ENCODE peak calls at places on chromosomes 7 and 10, in four cellular contexts. Z is H9, V is mesenchymal stem cell, K is IMR-90. J is an unnamed sample.

GRCh38 chr7:116704650-116705049 is 32.7 kb downstream of the MET start:
- DNase-seq in Z (no peak), K (no peak), V (no peak), J (no peak)

GRCh38 chr10:19993714-19994343 is 177.6 kb downstream of the PLXDC2 start:
- DNase-seq in Z (no peak), K (peak), V (peak), J (no peak)

GRCh38 chr10:19408924-19409323 is 360.3 kb downstream of the MALRD1 start:
- DNase-seq in K (no peak), V (no peak), Z (no peak), J (no peak)

GRCh38 chr10:94274142-94274787 is 88.5 kb downstream of the NOC3L start:
- DNase-seq in Z (no peak), V (no peak), K (no peak), J (no peak)

GRCh38 chr7:1723254-1723653 is 53.2 kb downstream of the ELFN1 start:
- DNase-seq in V (no peak), Z (no peak), K (no peak), J (no peak)

GRCh38 chr10:64090865-64091264 is 569.7 kb downstream of the REEP3 start:
- DNase-seq in Z (no peak), V (no peak), K (no peak), J (no peak)

GRCh38 chr7:2084331-2084730 is 148.4 kb downstream of the MAD1L1 start:
- DNase-seq in K (no peak), V (no peak), Z (no peak), J (no peak)

GRCh38 chr7:1359051-1359400 is 100.2 kb downstream of the MICALL2 start:
- DNase-seq in Z (no peak), V (no peak), K (no peak), J (no peak)

GRCh38 chr7:159031135-159031701 is 113.4 kb downstream of the VIPR2 start:
- DNase-seq in Z (peak), V (no peak), K (no peak), J (no peak)

GRCh38 chr7:47218378-47219176 is 363.3 kb downstream of the TNS3 start:
- DNase-seq in Z (no peak), K (no peak), V (no peak), J (no peak)

GRCh38 chr7:80136276-80137045 is 1.8 kb downstream of the GNAI1 start:
- DNase-seq in K (peak), Z (no peak), V (peak), J (no peak)

GRCh38 chr10:91700273-91700672 is 67.4 kb upstream of the PPP1R3C start:
- DNase-seq in V (no peak), K (no peak), Z (no peak), J (no peak)

GRCh38 chr7:128791121-128791967 is 424 bp upstream of the CCDC136 start:
- DNase-seq in K (peak), Z (peak), V (peak), J (peak)

GRCh38 chr7:83850037-83850619 is 201.2 kb upstream of the SEMA3E start:
- DNase-seq in Z (no peak), K (no peak), V (peak), J (peak)

GRCh38 chr7:40570218-40570617 is 435.4 kb downstream of the SUGCT start:
- DNase-seq in Z (peak), K (peak), V (peak), J (peak)

GRCh38 chr10:104146871-104147270 is 24.9 kb downstream of the SFR1 start:
- DNase-seq in V (no peak), K (no peak), Z (no peak), J (no peak)

GRCh38 chr10:71217266-71218045 is 5.1 kb downstream of the UNC5B start:
- DNase-seq in K (no peak), V (peak), Z (peak), J (no peak)
- H2BK15ac ChIP-seq in K (no peak), V (peak), Z (no peak), J (peak)

GRCh38 chr10:128573236-128573800 is 447.1 kb upstream of the MKI67 start:
- DNase-seq in V (no peak), K (no peak), Z (no peak), J (no peak)

GRCh38 chr10:128571071-128571470 is 444.8 kb upstream of the MKI67 start:
- DNase-seq in K (no peak), V (no peak), Z (no peak), J (no peak)

GRCh38 chr10:128571745-128572144 is 445.5 kb upstream of the MKI67 start:
- DNase-seq in V (no peak), K (no peak), Z (no peak), J (no peak)

GRCh38 chr10:128573936-128574335 is 447.7 kb upstream of the MKI67 start:
- DNase-seq in K (no peak), V (no peak), Z (no peak), J (no peak)

DNA sequence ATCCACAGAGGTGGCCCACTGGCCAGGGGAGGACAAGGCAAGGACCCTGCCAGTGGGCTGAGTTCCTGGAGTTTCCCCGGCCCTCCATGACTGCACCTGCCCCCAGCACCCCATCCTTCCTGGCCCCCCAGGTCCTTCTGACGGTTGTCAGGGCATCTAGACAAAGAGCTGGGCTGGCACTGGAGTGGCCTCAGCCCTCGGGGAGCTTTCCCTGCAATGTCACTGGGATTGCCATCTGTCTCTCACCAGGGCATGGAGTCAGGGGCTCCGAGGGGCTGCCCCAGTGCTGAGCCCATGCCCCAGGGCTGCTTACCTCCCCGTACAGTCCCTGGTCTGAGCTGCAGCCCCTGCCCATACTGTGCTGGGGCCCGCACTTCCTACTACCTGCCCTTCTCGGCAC is 446.5 kb upstream of the MKI67 start:
- DNase-seq in K (no peak), Z (no peak), V (no peak), J (no peak)
- H3K14ac ChIP-seq in K (no peak), Z (no peak), V (no peak), J (no peak)

GRCh38 chr7:122304996-122305421 is 459 bp upstream of the FEZF1 start:
- DNase-seq in Z (no peak), V (peak), K (no peak), J (no peak)

GRCh38 chr7:122303522-122303970 is 1.0 kb downstream of the FEZF1 start:
- DNase-seq in Z (no peak), K (no peak), V (no peak), J (no peak)

GRCh38 chr7:122302826-122303521 is 1.6 kb downstream of the FEZF1 start:
- DNase-seq in Z (no peak), K (no peak), V (no peak), J (no peak)

GRCh38 chr7:122304604-122304975 is at the start of gene FEZF1:
- DNase-seq in K (no peak), Z (peak), V (no peak), J (peak)

GRCh38 chr7:122303971-122304603 is 463 bp downstream of the FEZF1 start:
- DNase-seq in V (no peak), K (no peak), Z (peak), J (no peak)
- H2BK15ac ChIP-seq in V (no peak), K (no peak), Z (no peak), J (peak)

GRCh38 chr10:78760463-78761240 is 308.1 kb upstream of the ZMIZ1 start:
- DNase-seq in V (no peak), K (no peak), Z (no peak), J (no peak)
- H3K14ac ChIP-seq in V (no peak), K (no peak), Z (no peak), J (no peak)

DNA sequence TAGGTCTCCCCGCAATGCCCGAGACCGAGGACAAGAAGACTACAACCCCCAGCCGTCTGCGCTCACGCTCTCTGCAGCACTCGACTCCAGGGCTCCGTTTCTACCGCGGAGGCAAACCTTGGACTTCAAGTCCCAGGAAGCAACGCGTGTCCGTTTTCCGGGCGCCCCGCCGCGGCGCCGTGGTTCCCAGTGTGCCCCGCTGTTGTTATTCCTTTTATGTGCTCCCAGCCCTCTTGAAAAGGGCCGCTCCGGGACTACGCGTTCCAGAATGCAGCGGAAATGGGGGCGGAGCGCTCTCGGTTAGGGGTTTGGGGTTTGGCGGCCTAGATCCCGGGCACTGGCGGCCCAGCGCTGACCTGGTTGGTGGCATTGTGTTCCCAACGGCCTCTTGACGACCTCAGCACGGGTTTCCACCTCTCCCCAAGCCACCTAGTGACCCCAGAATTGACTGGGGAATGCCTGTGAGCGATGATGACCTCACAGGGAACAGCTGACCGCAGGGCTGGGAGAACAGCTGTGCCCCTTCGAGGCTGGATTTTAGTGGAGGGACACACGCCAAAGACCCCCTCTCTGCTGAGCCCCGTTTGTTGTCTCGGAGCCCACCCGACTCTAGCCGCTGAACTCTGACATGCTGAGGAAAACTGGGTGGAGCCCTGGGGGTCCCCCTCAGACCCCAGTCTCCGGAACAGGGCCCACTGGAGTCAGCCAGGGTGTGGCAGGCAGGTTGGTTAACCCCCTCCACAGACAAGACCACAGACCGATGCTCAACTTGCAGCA is 480 bp upstream of the CDK5 start:
- DNase-seq in Z (peak), V (peak), K (peak), J (peak)
- H2BK15ac ChIP-seq in Z (no peak), V (peak), K (peak), J (no peak)

GRCh38 chr7:87217983-87218653 is 1.4 kb downstream of the TMEM243 start:
- DNase-seq in K (no peak), Z (no peak), V (no peak), J (no peak)

GRCh38 chr7:87220734-87221215 is 1.2 kb upstream of the TMEM243 start:
- DNase-seq in K (no peak), Z (no peak), V (peak), J (no peak)

GRCh38 chr7:87220026-87220733 is 648 bp upstream of the TMEM243 start:
- DNase-seq in Z (peak), V (peak), K (peak), J (peak)

GRCh38 chr7:87219545-87220025 is at the start of gene TMEM243:
- DNase-seq in Z (peak), K (peak), V (peak), J (peak)

GRCh38 chr7:87218941-87219544 is 489 bp downstream of the TMEM243 start:
- DNase-seq in Z (peak), K (peak), V (peak), J (peak)
- H3K14ac ChIP-seq in Z (peak), K (peak), V (peak), J (no peak)

GRCh38 chr10:77001186-77001585 is 636.4 kb downstream of the KCNMA1 start:
- DNase-seq in Z (no peak), V (no peak), K (no peak), J (no peak)
- H2BK15ac ChIP-seq in Z (no peak), V (no peak), K (no peak), J (no peak)

GRCh38 chr10:72011016-72011415 is 46.8 kb downstream of the CHST3 start:
- DNase-seq in K (no peak), Z (no peak), V (no peak), J (no peak)

GRCh38 chr10:72011468-72011867 is 47.3 kb downstream of the CHST3 start:
- DNase-seq in K (no peak), Z (no peak), V (no peak), J (no peak)

GRCh38 chr10:72009430-72010081 is 45.4 kb downstream of the CHST3 start:
- DNase-seq in K (peak), Z (no peak), V (peak), J (peak)

GRCh38 chr10:72009062-72009429 is 44.9 kb downstream of the CHST3 start:
- DNase-seq in V (no peak), Z (no peak), K (no peak), J (no peak)

GRCh38 chr10:72010234-72010992 is 46.2 kb downstream of the CHST3 start:
- DNase-seq in K (no peak), V (no peak), Z (no peak), J (no peak)
- H3K14ac ChIP-seq in K (peak), V (peak), Z (no peak), J (no peak)

DNA sequence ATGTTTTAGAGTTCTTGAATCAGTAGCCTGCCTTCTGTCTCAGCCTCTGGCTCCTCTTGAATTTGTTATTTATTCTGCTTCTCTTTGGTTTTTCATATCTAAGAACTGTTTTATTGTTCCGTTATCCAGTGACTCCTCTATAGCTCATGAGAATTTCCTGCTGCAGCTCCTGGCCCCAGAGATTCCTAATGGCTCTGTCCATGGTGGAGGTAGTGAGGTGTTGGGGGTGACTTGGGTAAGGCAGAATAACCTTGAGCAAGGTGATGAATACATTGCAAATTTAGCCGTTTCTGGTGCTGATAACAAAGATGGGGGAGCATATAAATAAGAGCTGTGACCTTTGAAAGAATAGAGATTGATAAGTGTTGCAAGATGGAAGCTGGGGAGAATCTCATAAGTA is 17.7 kb downstream of the ITGB8 start:
- DNase-seq in K (no peak), V (no peak), Z (no peak), J (no peak)
- H2BK15ac ChIP-seq in K (no peak), V (no peak), Z (no peak), J (no peak)

GRCh38 chr10:101060036-101060950 is 1.5 kb upstream of the KAZALD1 start:
- DNase-seq in Z (peak), K (peak), V (peak), J (peak)

GRCh38 chr10:101062231-101063161 is 707 bp downstream of the KAZALD1 start:
- DNase-seq in V (peak), Z (peak), K (peak), J (peak)

GRCh38 chr10:101063162-101063525 is 1.4 kb downstream of the KAZALD1 start:
- DNase-seq in Z (no peak), K (no peak), V (no peak), J (no peak)

GRCh38 chr10:101060951-101061813 is 607 bp upstream of the KAZALD1 start:
- DNase-seq in K (peak), V (peak), Z (peak), J (peak)

DNA sequence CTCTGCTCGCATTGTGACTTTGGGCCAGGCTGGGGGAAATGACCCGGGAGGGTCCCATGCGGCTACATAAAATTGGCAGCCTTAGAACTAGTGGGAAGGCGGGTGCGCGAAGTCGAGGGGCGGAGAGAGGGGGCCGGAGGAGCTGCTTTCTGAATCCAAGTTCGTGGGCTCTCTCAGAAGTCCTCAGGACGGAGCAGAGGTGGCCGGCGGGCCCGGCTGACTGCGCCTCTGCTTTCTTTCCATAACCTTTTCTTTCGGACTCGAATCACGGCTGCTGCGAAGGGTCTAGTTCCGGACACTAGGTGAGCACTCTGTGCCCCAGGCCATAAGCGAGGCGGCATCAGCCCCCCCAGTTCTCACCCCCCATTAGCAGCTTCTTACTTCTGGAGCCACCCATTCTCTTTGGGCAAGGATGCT is at the start of gene KAZALD1:
- DNase-seq in Z (no peak), K (no peak), V (no peak), J (no peak)
- H3K14ac ChIP-seq in Z (peak), K (peak), V (peak), J (no peak)